ENCODE peak calls at places on chromosomes 11 and 22, in four cellular contexts. X is A549; Y is AG04449; M is activated effector memory CD4-positive, alpha-beta T cell treated with anti-CD3 and anti-CD28 coated beads, Interleukin-2, amount 50 U/mL, for 16 hours. Z is an unnamed sample.
A peak's percentile ranks its signal among the peaks of the same experiment; 100 is the strongest.

GRCh38 chr11:131759140-131759539 is 388.7 kb downstream of the NTM start:
- DNase-seq in X (no peak), Y (no peak), M (no peak), Z (no peak)

GRCh38 chr11:134725939-134726639 is 314.0 kb upstream of the B3GAT1 start:
- DNase-seq in X (peak; percentile 19), Y (no peak), M (no peak), Z (no peak)

GRCh38 chr11:355581-356458 is 13.5 kb upstream of the B4GALNT4 start:
- DNase-seq in X (peak; percentile 92), Y (peak; percentile 70), M (peak; percentile 93), Z (peak; percentile 52)

GRCh38 chr11:75946531-75947530 is 131.8 kb downstream of the UVRAG start:
- DNase-seq in X (no peak), Y (no peak), M (no peak), Z (peak; percentile 69)

GRCh38 chr22:24474221-24474620 is 20.9 kb upstream of the UPB1 start:
- DNase-seq in X (peak; percentile 36), Y (peak; percentile 78), M (no peak), Z (peak; percentile 84)

GRCh38 chr22:39405346-39406085 is 5.9 kb downstream of the TAB1 start:
- DNase-seq in X (no peak), Y (no peak), M (no peak), Z (no peak)

GRCh38 chr11:21133722-21134121 is 464.3 kb downstream of the NELL1 start:
- DNase-seq in X (no peak), Y (no peak), M (no peak), Z (no peak)

GRCh38 chr11:17720796-17721171 is 1.4 kb downstream of the MYOD1 start:
- DNase-seq in X (no peak), Y (no peak), M (no peak), Z (no peak)

GRCh38 chr11:14125529-14125928 is 163.0 kb downstream of the SPON1 start:
- DNase-seq in X (no peak), Y (no peak), M (no peak), Z (no peak)

GRCh38 chr11:57306941-57307598 is 17.7 kb downstream of the TNKS1BP1 start:
- DNase-seq in X (no peak), Y (no peak), M (no peak), Z (no peak)

GRCh38 chr11:34242037-34242625 is 115.7 kb downstream of the ABTB2 start:
- DNase-seq in X (peak; percentile 65), Y (no peak), M (no peak), Z (no peak)

GRCh38 chr22:22180738-22181514 is 63.7 kb upstream of the VPREB1 start:
- DNase-seq in X (no peak), Y (no peak), M (no peak), Z (no peak)

GRCh38 chr11:6745465-6746015 is 26.2 kb downstream of the OR2AG2 start:
- DNase-seq in X (no peak), Y (no peak), M (no peak), Z (no peak)

GRCh38 chr11:17845431-17845881 is 110.9 kb downstream of the KCNC1 start:
- DNase-seq in X (no peak), Y (peak; percentile 41), M (no peak), Z (peak; percentile 30)

Z was measured in non-pigmented ciliary epithelial cell.